ENCODE peak calls at places on chromosomes 7 and 10, in eight cellular contexts. R is SK-N-SH, V is suprapubic skin, U is SW480, Q is Calu3, K is KG1, I is HuH-7.5, O is HEK293T. C is an unnamed sample.

GRCh38 chr7:155984609-155985405 is 172.5 kb upstream of the SHH start:
- DNase-seq in R (no peak), V (peak; percentile 25), U (no peak), Q (no peak), K (no peak), I (no peak), O (no peak), C (no peak)

GRCh38 chr10:110396284-110396651 is 91.5 kb upstream of the SMNDC1 start:
- DNase-seq in R (no peak), V (no peak), U (no peak), Q (no peak), K (no peak), I (no peak), O (no peak), C (no peak)

GRCh38 chr10:5987747-5988146 is 10.4 kb upstream of the IL15RA start:
- DNase-seq in R (no peak), V (peak; percentile 84), U (no peak), Q (no peak), K (no peak), I (no peak), O (no peak), C (peak; percentile 82)

GRCh38 chr7:107751113-107751512 is 7.2 kb downstream of the CBLL1 start:
- DNase-seq in R (no peak), V (no peak), U (no peak), Q (no peak), K (no peak), I (no peak), O (no peak), C (no peak)

GRCh38 chr7:157086508-157087187 is 52.1 kb upstream of the UBE3C start:
- DNase-seq in R (no peak), V (no peak), U (no peak), Q (no peak), K (no peak), I (no peak), O (no peak), C (no peak)

GRCh38 chr7:37109853-37110252 is 338.8 kb downstream of the ELMO1 start:
- DNase-seq in R (peak; percentile 41), V (no peak), U (peak; percentile 42), Q (no peak), K (no peak), I (no peak), O (no peak), C (no peak)

GRCh38 chr10:50832171-50832751 is 53.2 kb downstream of the A1CF start:
- DNase-seq in R (no peak), V (no peak), U (no peak), Q (no peak), K (no peak), I (no peak), O (no peak), C (no peak)

GRCh38 chr10:93463723-93464511 is 18.2 kb downstream of the MYOF start:
- DNase-seq in R (no peak), V (no peak), U (no peak), Q (no peak), K (no peak), I (no peak), O (no peak), C (peak; percentile 57)

GRCh38 chr7:48035967-48036478 is 680 bp downstream of the C7orf57 start:
- DNase-seq in R (peak; percentile 59), V (no peak), U (no peak), Q (peak; percentile 50), K (no peak), I (no peak), O (no peak), C (peak; percentile 59)

GRCh38 chr10:688621-689426 is 644 bp downstream of the DIP2C start:
- DNase-seq in R (peak; percentile 77), V (no peak), U (no peak), Q (peak; percentile 32), K (no peak), I (peak; percentile 75), O (peak; percentile 46), C (peak; percentile 68)

GRCh38 chr7:44408596-44408995 is 81.9 kb downstream of the NUDCD3 start:
- DNase-seq in R (no peak), V (no peak), U (no peak), Q (no peak), K (no peak), I (no peak), O (no peak), C (no peak)

GRCh38 chr7:31443457-31443856 is 70.4 kb upstream of the ITPRID1 start:
- DNase-seq in R (peak; percentile 45), V (no peak), U (peak; percentile 72), Q (peak; percentile 47), K (peak; percentile 7), I (peak; percentile 6), O (peak; percentile 58), C (no peak)

GRCh38 chr7:152859781-152860191 is 100.2 kb downstream of the ACTR3B start:
- DNase-seq in R (peak; percentile 66), V (no peak), U (no peak), Q (peak; percentile 11), K (no peak), I (peak; percentile 68), O (peak; percentile 81), C (no peak)